ENCODE peak calls at places on chromosomes 12 and 14, in seven cellular contexts. K is GM12878, U is HCT116, C is SK-N-SH, Y is HepG2, M is H1, A is K562. S is an unnamed sample.

GRCh38 chr12:49089831-49090773 is 4.5 kb downstream of the DHH start:
- DNase-seq in K (no peak), U (no peak), C (peak), Y (no peak), M (peak), A (peak), S (peak)

GRCh38 chr14:64801046-64801445 is 78.7 kb downstream of the SPTB start:
- DNase-seq in K (no peak), U (no peak), C (no peak), Y (no peak), M (no peak), A (no peak), S (no peak)

GRCh38 chr14:23431486-23431885 is 4.0 kb downstream of the MYH7 start:
- DNase-seq in K (no peak), U (no peak), C (no peak), Y (no peak), M (no peak), A (no peak), S (no peak)

GRCh38 chr12:6606331-6607131 is 648 bp downstream of the CHD4 start:
- DNase-seq in K (no peak), U (no peak), C (peak), Y (peak), M (no peak), A (peak), S (no peak)

GRCh38 chr12:119803391-119803791 is 73.7 kb downstream of the CIT start:
- DNase-seq in K (no peak), U (no peak), C (peak), Y (no peak), M (peak), A (no peak), S (no peak)

GRCh38 chr12:61780435-61780834 is 479.8 kb upstream of the USP15 start:
- DNase-seq in K (no peak), U (no peak), C (no peak), Y (no peak), M (no peak), A (no peak), S (no peak)

GRCh38 chr14:56189306-56189705 is 71.1 kb downstream of the PELI2 start:
- DNase-seq in K (no peak), U (no peak), C (no peak), Y (no peak), M (no peak), A (no peak), S (no peak)

GRCh38 chr12:104691661-104692334 is 235.1 kb downstream of the CHST11 start:
- DNase-seq in K (no peak), U (no peak), C (no peak), Y (no peak), M (no peak), A (no peak), S (no peak)

GRCh38 chr14:72060460-72060859 is 128.2 kb downstream of the RGS6 start:
- DNase-seq in K (no peak), U (no peak), C (no peak), Y (no peak), M (no peak), A (no peak), S (no peak)

GRCh38 chr12:70535896-70536374 is 101.3 kb downstream of the PTPRB start:
- DNase-seq in K (no peak), U (no peak), C (no peak), Y (peak), M (no peak), A (no peak), S (no peak)
- TF ChIP-seq JUND in K (no peak), U (no peak), C (no peak), Y (no peak), M (no peak), A (no peak), S (no peak)

GRCh38 chr12:66514581-66514980 is 164.3 kb downstream of the GRIP1 start:
- DNase-seq in K (no peak), U (no peak), C (no peak), Y (no peak), M (no peak), A (no peak), S (no peak)
- TF ChIP-seq JUND in K (no peak), U (no peak), C (no peak), Y (no peak), M (no peak), A (no peak), S (no peak)

DNA sequence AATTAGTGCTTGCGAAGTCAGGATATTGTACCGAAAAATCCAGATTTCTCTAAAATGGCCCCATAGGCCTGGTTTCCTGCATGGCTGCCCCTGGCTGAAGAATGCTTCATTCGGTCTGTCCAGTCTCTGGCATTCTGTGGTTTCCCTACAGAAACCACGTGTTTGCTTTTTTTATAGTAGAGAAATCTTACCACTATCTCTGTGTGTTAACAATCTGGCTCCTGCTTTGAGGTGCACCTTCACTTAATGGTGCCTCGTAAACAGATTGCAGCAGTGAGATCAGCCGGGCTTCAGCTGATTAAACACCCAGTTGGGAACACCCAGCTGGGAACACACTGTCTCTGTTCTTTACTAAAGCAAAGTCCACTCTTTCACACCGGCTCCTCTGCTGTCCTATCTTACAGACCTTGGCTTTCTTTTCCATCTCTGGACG is 6.7 kb upstream of the DNAAF2 start:
- DNase-seq in K (no peak), U (no peak), C (no peak), Y (peak), M (no peak), A (no peak), S (no peak)
- TF ChIP-seq JUND in K (no peak), U (no peak), C (no peak), Y (peak), M (no peak), A (no peak), S (no peak)

GRCh38 chr14:51780006-51780692 is 80.3 kb upstream of the GNG2 start:
- DNase-seq in K (peak), U (peak), C (peak), Y (peak), M (peak), A (peak), S (peak)
- TF ChIP-seq JUND in K (no peak), U (no peak), C (no peak), Y (no peak), M (no peak), A (no peak), S (no peak)

DNA sequence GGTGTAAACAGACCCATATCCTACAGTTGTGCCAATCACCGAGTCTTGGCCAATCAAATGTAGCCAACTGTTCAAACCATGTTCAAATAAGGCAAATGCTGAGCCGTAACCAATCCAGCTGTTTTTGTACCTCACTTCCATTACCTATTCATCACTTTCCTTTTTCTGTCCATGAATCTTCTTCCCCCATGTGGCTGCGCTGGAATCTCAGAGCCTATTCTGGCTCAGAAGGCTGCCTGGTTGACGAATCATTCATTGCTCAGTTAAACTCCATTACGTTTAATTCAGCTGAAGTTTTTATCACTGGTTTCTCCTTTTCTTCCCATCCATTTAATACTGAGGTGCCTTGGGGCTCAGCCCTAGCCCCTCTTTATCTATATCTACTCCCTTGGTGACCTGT is 71.1 kb downstream of the TBC1D30 start:
- DNase-seq in K (no peak), U (no peak), C (no peak), Y (no peak), M (no peak), A (no peak), S (no peak)
- TF ChIP-seq JUND in K (no peak), U (no peak), C (no peak), Y (no peak), M (no peak), A (no peak), S (no peak)

DNA sequence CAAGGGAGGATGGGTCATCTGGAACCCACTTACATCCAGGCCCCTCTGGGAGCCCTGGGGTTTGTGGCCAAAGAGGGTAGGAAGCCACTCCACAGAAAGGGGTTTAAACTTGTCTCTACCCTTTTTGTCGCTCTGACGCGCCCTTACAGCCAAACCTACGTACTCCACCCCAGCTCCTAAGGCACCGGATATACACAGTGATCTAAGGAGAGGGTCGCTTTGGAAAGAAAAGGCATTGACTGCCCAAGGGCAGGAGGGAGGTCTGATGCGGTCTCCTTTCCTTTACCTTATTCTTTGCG is 644 bp upstream of the PRKD1 start:
- DNase-seq in K (no peak), U (no peak), C (no peak), Y (no peak), M (no peak), A (no peak), S (no peak)
- TF ChIP-seq JUND in K (no peak), U (no peak), C (no peak), Y (no peak), M (no peak), A (no peak), S (no peak)

DNA sequence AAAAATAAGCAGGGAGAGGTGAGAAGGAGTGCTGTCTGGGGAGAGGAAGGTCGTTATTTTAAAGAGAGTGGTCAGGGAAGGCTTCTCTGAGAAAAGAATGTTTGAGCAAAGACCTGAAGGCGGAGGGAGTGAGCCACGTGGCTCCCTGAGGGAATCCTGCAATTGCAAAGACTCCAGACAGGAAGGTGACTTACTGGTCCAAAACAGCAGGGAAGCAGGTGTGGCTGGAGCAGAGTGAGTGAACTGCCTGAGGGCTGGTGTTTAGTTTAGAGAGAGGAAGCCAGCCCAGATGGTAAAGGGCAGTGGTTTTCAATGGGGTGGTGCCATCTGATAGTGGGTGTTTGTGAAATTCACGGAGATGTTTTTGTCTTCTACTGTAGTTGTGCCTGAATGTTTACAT is 58.8 kb upstream of the LTA4H start:
- DNase-seq in K (no peak), U (peak), C (no peak), Y (no peak), M (no peak), A (no peak), S (peak)
- TF ChIP-seq JUND in K (no peak), U (no peak), C (no peak), Y (no peak), M (no peak), A (no peak), S (no peak)